ENCODE peak calls at places on chromosomes 13 and 19, in five cellular contexts. B is colonic mucosa, N is adrenal gland, G is epithelial cell of esophagus, E is cardiac muscle cell. Y is an unnamed sample.

GRCh38 chr13:97395437-97396136 is 38.4 kb upstream of the RAP2A start:
- DNase-seq in B (no peak), N (no peak), G (peak), E (no peak), Y (no peak)

GRCh38 chr13:100506154-100506553 is 82.4 kb downstream of the GGACT start:
- DNase-seq in B (no peak), N (no peak), G (no peak), E (no peak), Y (no peak)

GRCh38 chr19:29289020-29289419 is 76.1 kb upstream of the UQCRFS1 start:
- DNase-seq in B (no peak), N (no peak), G (no peak), E (no peak), Y (no peak)

GRCh38 chr13:23777571-23777870 is 111.7 kb downstream of the MIPEP start:
- DNase-seq in B (no peak), N (no peak), G (no peak), E (no peak), Y (no peak)

GRCh38 chr19:45402469-45403070 is 2.3 kb downstream of the PPP1R13L start:
- DNase-seq in B (peak), N (no peak), G (peak), E (peak), Y (no peak)

GRCh38 chr19:41430907-41431306 is 3.7 kb upstream of the B3GNT8 start:
- DNase-seq in B (no peak), N (no peak), G (no peak), E (no peak), Y (no peak)

GRCh38 chr19:7505288-7505681 is 10.6 kb upstream of the ZNF358 start:
- DNase-seq in B (peak), N (no peak), G (no peak), E (no peak), Y (no peak)

GRCh38 chr13:45623516-45624090 is 8.1 kb upstream of the ERICH6B start:
- DNase-seq in B (no peak), N (peak), G (peak), E (peak), Y (no peak)

GRCh38 chr13:77386046-77386445 is 59.2 kb upstream of the MYCBP2 start:
- DNase-seq in B (no peak), N (no peak), G (no peak), E (no peak), Y (no peak)

GRCh38 chr13:27808866-27809546 is 16.7 kb downstream of the GSX1 start:
- DNase-seq in B (no peak), N (no peak), G (peak), E (no peak), Y (no peak)

GRCh38 chr19:55283548-55284393 is at the start of gene BRSK1:
- DNase-seq in B (no peak), N (peak), G (no peak), E (peak), Y (no peak)

GRCh38 chr19:47228168-47228936 is 2.6 kb downstream of the BBC3 start:
- DNase-seq in B (peak), N (peak), G (peak), E (peak), Y (no peak)

GRCh38 chr19:19406878-19407639 is 1.6 kb downstream of the GATAD2A start:
- DNase-seq in B (peak), N (peak), G (peak), E (no peak), Y (no peak)

GRCh38 chr19:17915940-17916593 is 16.7 kb upstream of the CCDC124 start:
- DNase-seq in B (peak), N (no peak), G (peak), E (no peak), Y (no peak)

GRCh38 chr13:50596776-50597203 is 246.7 kb downstream of the DLEU7 start:
- DNase-seq in B (no peak), N (no peak), G (no peak), E (no peak), Y (no peak)

GRCh38 chr19:14149509-14149994 is 13.2 kb upstream of the ASF1B start:
- DNase-seq in B (peak), N (peak), G (peak), E (no peak), Y (no peak)

GRCh38 chr13:90104764-90105163 is 1242.7 kb upstream of the MIR17HG start:
- DNase-seq in B (no peak), N (no peak), G (peak), E (no peak), Y (no peak)

GRCh38 chr13:43865892-43866291 is 13.6 kb downstream of the CCDC122 start:
- DNase-seq in B (no peak), N (no peak), G (peak), E (no peak), Y (no peak)

GRCh38 chr13:51894239-51894638 is 32.5 kb downstream of the CCDC70 start:
- DNase-seq in B (no peak), N (no peak), G (no peak), E (no peak), Y (no peak)

GRCh38 chr13:32650705-32651311 is 64.6 kb downstream of the PDS5B start:
- DNase-seq in B (peak), N (peak), G (peak), E (peak), Y (no peak)

DNA sequence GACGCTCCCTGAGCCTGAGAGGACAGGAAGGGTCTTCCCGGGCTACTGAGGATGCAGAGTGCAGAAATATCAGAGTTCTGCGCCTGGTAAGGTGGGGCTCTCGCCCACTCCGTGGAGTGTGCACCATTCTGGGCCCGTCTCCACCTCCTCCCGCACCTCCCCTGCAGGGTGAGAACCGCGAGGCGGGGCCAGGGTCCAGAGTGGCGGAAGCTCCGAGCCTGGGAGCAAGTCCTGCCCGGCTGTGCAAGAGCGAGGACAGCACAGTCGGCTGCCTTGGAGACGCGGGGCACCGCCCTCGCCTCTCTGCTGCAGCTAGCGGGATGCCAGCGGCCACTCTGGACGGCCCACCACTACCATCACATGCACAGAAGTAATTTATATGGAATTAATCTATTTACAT is 2304.4 kb downstream of the PCDH9 start:
- DNase-seq in B (no peak), N (no peak), G (no peak), E (no peak), Y (no peak)
- H3K4me3 ChIP-seq in B (no peak), N (no peak), G (no peak), E (no peak), Y (no peak)

DNA sequence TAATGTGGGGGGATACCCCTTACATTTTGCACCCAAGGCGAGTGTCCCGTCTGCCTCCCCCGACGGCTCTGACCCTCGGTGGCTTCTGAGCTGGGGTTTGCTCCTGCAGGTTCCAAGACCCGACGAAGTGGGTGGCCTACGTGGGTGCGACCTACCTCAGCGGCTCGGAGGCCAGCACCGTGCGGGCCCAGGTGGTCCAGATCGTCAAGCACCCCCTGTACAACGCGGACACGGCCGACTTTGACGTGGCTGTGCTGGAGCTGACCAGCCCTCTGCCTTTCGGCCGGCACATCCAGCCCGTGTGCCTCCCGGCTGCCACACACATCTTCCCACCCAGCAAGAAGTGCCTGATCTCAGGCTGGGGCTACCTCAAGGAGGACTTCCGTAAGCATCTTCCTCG is 19.1 kb downstream of the TIMM13 start:
- DNase-seq in B (no peak), N (no peak), G (no peak), E (no peak), Y (no peak)
- TF ChIP-seq CTCF in B (no peak), N (no peak), G (no peak), E (no peak), Y (no peak)

DNA sequence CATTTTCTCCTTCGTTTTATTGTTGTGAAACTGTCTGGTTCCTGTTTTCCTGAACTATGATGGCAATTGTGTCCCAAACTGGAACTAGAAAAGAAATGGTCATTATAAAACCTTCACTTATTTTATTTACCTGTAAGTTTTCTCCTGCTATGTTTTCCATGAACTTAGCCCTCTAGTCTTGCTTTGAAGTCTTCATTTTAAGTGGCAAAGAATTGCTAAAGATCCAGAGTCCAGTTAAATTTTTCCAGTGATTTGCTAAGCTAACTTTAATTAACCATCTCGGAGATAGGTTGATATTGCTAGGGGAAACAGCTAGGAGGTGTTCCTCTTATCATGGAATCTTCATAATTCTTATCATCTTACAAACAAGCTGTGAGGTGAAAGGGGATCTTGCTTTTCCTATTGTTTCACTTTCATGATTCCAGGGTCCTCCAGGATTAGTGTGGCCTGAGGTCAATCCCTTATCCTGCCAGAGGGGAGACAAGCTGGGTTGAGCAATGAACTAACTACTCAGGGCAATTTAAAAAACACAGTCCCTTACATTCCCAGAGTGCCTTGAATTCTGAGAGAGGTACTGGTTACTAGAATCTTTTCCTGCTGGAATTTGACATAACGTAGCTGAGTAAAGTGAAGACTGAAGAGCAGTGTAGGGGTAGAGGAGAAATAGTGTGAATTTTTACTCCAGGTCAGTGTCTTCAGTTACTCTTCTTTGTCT is 112.5 kb downstream of the ESD start:
- DNase-seq in B (no peak), N (no peak), G (no peak), E (peak), Y (no peak)
- H3K4me3 ChIP-seq in B (no peak), N (no peak), G (no peak), E (no peak), Y (no peak)

GRCh38 chr13:40017662-40018262 is 362.3 kb downstream of the COG6 start:
- DNase-seq in B (no peak), N (no peak), G (no peak), E (no peak), Y (no peak)
- TF ChIP-seq CTCF in B (no peak), N (no peak), G (peak), E (no peak), Y (no peak)

GRCh38 chr19:54275951-54276350 is 5.0 kb downstream of the LILRB2 start:
- DNase-seq in B (no peak), N (no peak), G (no peak), E (no peak), Y (no peak)

GRCh38 chr19:54282706-54283105 is 1.8 kb upstream of the LILRB2 start:
- DNase-seq in B (no peak), N (no peak), G (no peak), E (no peak), Y (no peak)

GRCh38 chr19:54279441-54279962 is 1.4 kb downstream of the LILRB2 start:
- DNase-seq in B (no peak), N (no peak), G (no peak), E (no peak), Y (no peak)

DNA sequence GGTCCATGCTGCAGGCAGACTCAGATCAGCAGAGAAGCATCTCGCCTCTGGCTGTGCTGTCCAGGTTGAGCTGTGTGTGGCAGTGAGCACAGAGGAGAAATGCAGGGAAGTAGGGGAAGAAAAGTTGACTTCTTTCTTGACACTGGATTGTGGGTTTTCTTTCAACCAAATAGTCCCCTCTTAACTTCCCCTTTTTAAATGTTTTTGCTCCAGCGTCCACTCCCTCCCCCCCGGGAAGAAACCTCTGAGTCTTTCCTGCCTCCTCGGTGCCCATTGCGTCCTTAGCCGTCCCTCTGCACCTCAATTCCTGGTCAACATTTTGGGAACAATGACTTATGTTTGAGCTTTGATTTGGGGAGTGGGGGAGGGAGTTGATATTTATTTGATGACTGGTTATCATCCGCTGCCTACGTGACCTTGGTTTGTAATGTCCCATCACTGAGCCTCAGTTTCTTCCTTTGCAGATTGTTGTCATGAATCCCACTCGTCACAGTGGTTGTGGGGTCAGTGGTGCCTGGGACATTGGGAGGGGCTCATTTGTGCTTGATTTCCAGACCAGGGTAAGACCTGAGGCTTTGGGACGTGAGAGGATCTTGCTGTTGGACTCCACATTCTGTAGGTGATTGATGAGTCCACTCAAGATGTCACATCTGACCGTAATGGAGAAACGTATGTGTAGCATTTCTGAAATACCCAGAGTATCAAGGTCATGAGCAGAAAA is at the start of gene LILRB2:
- DNase-seq in B (no peak), N (no peak), G (no peak), E (no peak), Y (no peak)
- H3K4me3 ChIP-seq in B (peak), N (no peak), G (no peak), E (no peak), Y (no peak)

DNA sequence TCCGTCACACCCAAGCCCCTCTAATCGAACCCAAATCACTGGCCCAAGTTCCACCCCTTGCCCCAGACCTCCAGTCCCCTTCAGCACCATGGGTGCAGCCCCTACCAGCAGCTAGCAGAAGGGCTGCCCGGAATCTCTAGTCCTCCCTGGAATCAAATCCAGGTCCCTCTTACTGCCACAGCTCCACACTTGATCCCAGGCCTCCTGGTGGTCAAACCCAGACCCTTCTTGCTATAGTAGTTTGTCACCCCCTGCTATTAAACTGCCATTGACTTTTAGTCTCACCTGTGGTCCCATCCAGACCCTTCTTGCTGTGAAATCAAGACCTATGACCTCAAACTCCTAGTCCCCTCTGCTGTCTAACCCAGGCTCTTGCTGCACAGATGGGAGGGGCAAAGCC is 8.7 kb downstream of the HIPK4 start:
- DNase-seq in B (no peak), N (no peak), G (no peak), E (no peak), Y (no peak)
- TF ChIP-seq CTCF in B (no peak), N (no peak), G (no peak), E (no peak), Y (peak)

GRCh38 chr13:110702089-110702488 is 3.8 kb downstream of the CARS2 start:
- DNase-seq in B (no peak), N (no peak), G (no peak), E (no peak), Y (no peak)
- H3K4me3 ChIP-seq in B (no peak), N (no peak), G (no peak), E (no peak), Y (no peak)

GRCh38 chr19:57599377-57599760 is 316 bp upstream of the ZNF530 start:
- DNase-seq in B (no peak), N (no peak), G (no peak), E (no peak), Y (no peak)

GRCh38 chr19:57599761-57600383 is at the start of gene ZNF530:
- DNase-seq in B (peak), N (peak), G (peak), E (peak), Y (peak)
- TF ChIP-seq CTCF in B (no peak), N (no peak), G (no peak), E (no peak), Y (no peak)

GRCh38 chr19:50722248-50723013 is 733 bp upstream of the CLEC11A start:
- DNase-seq in B (no peak), N (no peak), G (no peak), E (no peak), Y (no peak)
- H3K4me3 ChIP-seq in B (no peak), N (no peak), G (no peak), E (no peak), Y (peak)

DNA sequence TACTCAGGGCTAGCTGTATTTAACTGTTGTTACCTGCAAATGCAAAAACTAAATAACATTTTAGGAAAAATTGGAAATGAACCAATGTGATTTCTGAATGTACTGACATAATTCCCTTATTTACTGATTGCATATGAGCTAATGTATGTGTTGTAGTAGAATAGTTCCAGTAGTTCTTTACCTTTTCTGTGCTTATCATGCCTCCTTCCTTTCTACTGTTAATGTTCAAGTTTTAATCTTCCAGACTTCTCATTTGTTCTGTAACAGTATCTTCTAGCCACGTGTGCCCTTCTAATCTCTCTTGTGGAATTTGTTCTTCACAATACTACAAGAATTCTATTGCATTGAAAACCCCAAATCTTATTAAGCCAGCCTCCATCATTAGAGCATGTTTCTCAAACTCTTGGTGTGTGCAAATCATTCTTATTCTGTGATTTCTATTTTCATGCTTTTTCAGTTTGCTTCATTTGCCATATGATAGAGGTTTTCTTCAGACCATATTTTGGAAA is 17.7 kb downstream of the LSM14A start:
- DNase-seq in B (no peak), N (no peak), G (no peak), E (no peak), Y (no peak)
- TF ChIP-seq CTCF in B (no peak), N (no peak), G (no peak), E (no peak), Y (no peak)

Y was measured in AG04449.